ENCODE peak calls at places on chromosomes 16 and 17, in five cellular contexts. R is kidney, E is ovary, S is spleen, W is Panc1. J is an unnamed sample.
A peak's percentile ranks its signal among the peaks of the same experiment; 100 is the strongest.

GRCh38 chr17:75241996-75242460 is 19.4 kb downstream of the GGA3 start:
- DNase-seq in S (no peak), E (no peak), R (no peak), W (no peak), J (no peak)

GRCh38 chr17:21242780-21243515 is 10.3 kb downstream of the NATD1 start:
- DNase-seq in W (no peak), R (no peak), S (no peak), E (no peak), J (no peak)

GRCh38 chr16:83187404-83187803 is 560.6 kb downstream of the CDH13 start:
- DNase-seq in E (no peak), R (no peak), W (no peak), S (no peak), J (peak; percentile 52)

GRCh38 chr16:48231675-48232214 is 12.4 kb upstream of the LONP2 start:
- DNase-seq in S (no peak), W (peak; percentile 24), R (no peak), E (no peak), J (no peak)

GRCh38 chr17:76264755-76265623 is at the start of gene UBALD2:
- DNase-seq in R (peak; percentile 100), S (peak; percentile 99), E (peak; percentile 97), W (peak; percentile 95), J (peak; percentile 99)

GRCh38 chr17:68581863-68582645 is 19.1 kb downstream of the FAM20A start:
- DNase-seq in R (no peak), W (no peak), S (no peak), E (no peak), J (no peak)

GRCh38 chr17:66676421-66676820 is 158.5 kb upstream of the CACNG5 start:
- DNase-seq in W (no peak), R (peak; percentile 84), S (no peak), E (no peak), J (peak; percentile 89)

GRCh38 chr17:75549246-75550138 is 24.0 kb downstream of the LLGL2 start:
- DNase-seq in R (peak; percentile 95), W (no peak), S (no peak), E (no peak), J (peak; percentile 50)

GRCh38 chr17:3765981-3766380 is 35.0 kb downstream of the ITGAE start:
- DNase-seq in S (peak; percentile 65), W (no peak), R (peak; percentile 43), E (no peak), J (no peak)

GRCh38 chr16:76277099-76278030 is at the start of gene CNTNAP4:
- DNase-seq in R (no peak), W (no peak), E (no peak), S (no peak), J (no peak)

GRCh38 chr16:48318630-48319029 is 66.6 kb downstream of the SIAH1 start:
- DNase-seq in E (no peak), S (no peak), W (no peak), R (no peak), J (no peak)

GRCh38 chr17:41710472-41711090 is 1.6 kb upstream of the GAST start:
- DNase-seq in W (no peak), R (peak; percentile 88), E (no peak), S (no peak), J (no peak)

GRCh38 chr16:58421029-58421428 is 28.8 kb downstream of the GINS3 start:
- DNase-seq in W (no peak), S (no peak), R (no peak), E (no peak), J (no peak)

GRCh38 chr16:67928561-67929364 is 2.9 kb downstream of the CTRL start:
- DNase-seq in R (peak; percentile 89), W (peak; percentile 41), S (peak; percentile 92), E (peak; percentile 60), J (no peak)

GRCh38 chr17:56884483-56885144 is 29.2 kb downstream of the TRIM25 start:
- DNase-seq in E (no peak), R (no peak), S (no peak), W (no peak), J (no peak)

GRCh38 chr16:83312015-83312734 is 495.6 kb upstream of the HSBP1 start:
- DNase-seq in R (no peak), S (no peak), W (no peak), E (no peak), J (no peak)

GRCh38 chr16:27387724-27388123 is 14.2 kb upstream of the IL21R start:
- DNase-seq in W (no peak), R (no peak), E (no peak), S (no peak), J (no peak)

GRCh38 chr17:27257031-27257357 is 36.9 kb upstream of the WSB1 start:
- DNase-seq in S (no peak), W (no peak), E (no peak), R (no peak), J (no peak)

GRCh38 chr17:40122466-40122943 is 734 bp downstream of the MSL1 start:
- DNase-seq in R (peak; percentile 86), E (peak; percentile 54), W (no peak), S (peak; percentile 90), J (no peak)

GRCh38 chr16:14344292-14344691 is 273.2 kb downstream of the MRTFB start:
- DNase-seq in R (no peak), S (no peak), E (no peak), W (no peak), J (no peak)

GRCh38 chr16:57873218-57873617 is 70.9 kb upstream of the KIFC3 start:
- DNase-seq in E (no peak), S (peak; percentile 16), R (no peak), W (no peak), J (no peak)

GRCh38 chr16:64991011-64991410 is 130.9 kb downstream of the CDH11 start:
- DNase-seq in W (no peak), S (no peak), R (no peak), E (no peak), J (no peak)

GRCh38 chr17:39225974-39226683 is 384 bp upstream of the STAC2 start:
- DNase-seq in R (peak; percentile 95), S (no peak), E (peak; percentile 79), W (no peak), J (no peak)

GRCh38 chr16:66677179-66677578 is 19.4 kb downstream of the CMTM4 start:
- DNase-seq in R (no peak), W (no peak), S (no peak), E (no peak), J (no peak)

GRCh38 chr16:53908731-53909130 is 204.8 kb downstream of the FTO start:
- DNase-seq in R (no peak), S (no peak), W (no peak), E (no peak), J (no peak)

GRCh38 chr16:79380990-79381389 is 219.5 kb downstream of the MAF start:
- DNase-seq in R (no peak), W (no peak), E (no peak), S (no peak), J (no peak)

GRCh38 chr17:38600906-38601305 is 4.8 kb downstream of the SRCIN1 start:
- DNase-seq in E (no peak), W (no peak), S (no peak), R (no peak), J (no peak)

GRCh38 chr17:46854948-46855347 is 3.6 kb downstream of the WNT9B start:
- DNase-seq in S (no peak), R (no peak), E (no peak), W (no peak), J (no peak)

GRCh38 chr16:49596119-49596518 is 222.5 kb downstream of the C16orf78 start:
- DNase-seq in E (peak; percentile 24), W (no peak), S (no peak), R (no peak), J (no peak)

GRCh38 chr17:43369986-43370385 is 28.8 kb upstream of the ARL4D start:
- DNase-seq in W (no peak), S (no peak), R (no peak), E (no peak), J (no peak)

GRCh38 chr16:67917140-67917851 is 14.4 kb downstream of the CTRL start:
- DNase-seq in E (no peak), R (no peak), S (no peak), W (no peak), J (no peak)

GRCh38 chr16:82761236-82761635 is 134.5 kb downstream of the CDH13 start:
- DNase-seq in S (no peak), E (no peak), R (peak; percentile 73), W (no peak), J (peak; percentile 6)

GRCh38 chr17:59105852-59106462 is 723 bp downstream of the TRIM37 start:
- DNase-seq in R (peak; percentile 87), W (no peak), S (peak; percentile 92), E (peak; percentile 54), J (peak; percentile 10)

GRCh38 chr17:48722924-48723554 is at the start of gene PRAC2:
- DNase-seq in W (no peak), S (no peak), E (no peak), R (no peak), J (no peak)

GRCh38 chr17:38745545-38745944 is 2.6 kb downstream of the PCGF2 start:
- DNase-seq in S (no peak), E (no peak), W (no peak), R (no peak), J (no peak)

GRCh38 chr17:81487487-81488275 is 24.9 kb downstream of the ACTG1 start:
- DNase-seq in S (peak; percentile 94), W (no peak), R (peak; percentile 91), E (peak; percentile 77), J (no peak)
- H3K27ac ChIP-seq in S (peak overlapping the region; percentile 83), W (peak overlapping the region; percentile 85), R (peak overlapping the region; percentile 57), E (peak overlapping the region; percentile 32), J (no peak overlapping the region)

GRCh38 chr17:17808706-17809432 is 27.9 kb downstream of the SREBF1 start:
- DNase-seq in W (no peak), R (no peak), S (no peak), E (no peak), J (no peak)

GRCh38 chr17:17807440-17807839 is 29.3 kb downstream of the SREBF1 start:
- DNase-seq in S (no peak), R (no peak), W (no peak), E (no peak), J (no peak)

GRCh38 chr17:17810374-17811248 is 26.2 kb downstream of the SREBF1 start:
- DNase-seq in W (no peak), S (no peak), E (peak; percentile 70), R (no peak), J (no peak)

GRCh38 chr17:17811381-17812210 is 25.2 kb downstream of the SREBF1 start:
- DNase-seq in S (no peak), E (peak; percentile 69), R (no peak), W (no peak), J (no peak)

GRCh38 chr17:17809527-17810373 is 27.0 kb downstream of the SREBF1 start:
- DNase-seq in R (peak; percentile 90), W (no peak), S (no peak), E (peak; percentile 77), J (no peak)
- H3K27ac ChIP-seq in R (peak overlapping the region; percentile 57), W (peak overlapping the region; percentile 73), S (peak overlapping the region; percentile 48), E (peak overlapping the region; percentile 88), J (peak overlapping the region; percentile 13)

GRCh38 chr16:1310832-1311200 is 1.4 kb downstream of the UBE2I start:
- DNase-seq in R (no peak), W (no peak), S (peak; percentile 89), E (no peak), J (no peak)
- H3K27ac ChIP-seq in R (peak overlapping the region; percentile 8), W (peak overlapping the region; percentile 93), S (peak overlapping the region; percentile 99), E (peak overlapping the region; percentile 49), J (peak overlapping the region; percentile 94)

GRCh38 chr17:29583324-29584248 is 5.9 kb downstream of the GIT1 start:
- DNase-seq in W (no peak), S (no peak), R (no peak), E (no peak), J (peak; percentile 57)
- H3K27ac ChIP-seq in W (no peak overlapping the region), S (peak overlapping the region; percentile 88), R (no peak overlapping the region), E (no peak overlapping the region), J (peak overlapping the region; percentile 39)